ENCODE peak calls at places on chromosomes 12 and 14, in four cellular contexts. Q is HepG2, L is H1, D is K562. O is an unnamed sample.

GRCh38 chr14:74950795-74951442 is 4.5 kb downstream of the PGF start:
- DNase-seq in Q (peak), L (no peak), D (no peak), O (no peak)

GRCh38 chr12:130847097-130847496 is 8.0 kb upstream of the STX2 start:
- DNase-seq in Q (no peak), L (no peak), D (no peak), O (no peak)

GRCh38 chr14:69666698-69667211 is 55.4 kb downstream of the SUSD6 start:
- DNase-seq in Q (no peak), L (no peak), D (peak), O (peak)

GRCh38 chr14:61925043-61925442 is 162.8 kb downstream of the SNAPC1 start:
- DNase-seq in Q (peak), L (no peak), D (no peak), O (peak)

GRCh38 chr14:102028733-102029132 is 58.1 kb downstream of the HSP90AA1 start:
- DNase-seq in Q (no peak), L (no peak), D (no peak), O (no peak)

GRCh38 chr14:101721111-101721510 is 40.4 kb upstream of the PPP2R5C start:
- DNase-seq in Q (no peak), L (no peak), D (no peak), O (no peak)

GRCh38 chr12:20272801-20273200 is 95.5 kb upstream of the PDE3A start:
- DNase-seq in Q (no peak), L (no peak), D (no peak), O (no peak)

GRCh38 chr14:100577321-100577985 is 9.8 kb downstream of the BEGAIN start:
- DNase-seq in Q (no peak), L (no peak), D (no peak), O (no peak)

GRCh38 chr12:69157023-69157655 is 82.2 kb upstream of the CPSF6 start:
- DNase-seq in Q (peak), L (peak), D (peak), O (peak)

GRCh38 chr14:89767861-89768268 is 186.7 kb downstream of the EFCAB11 start:
- DNase-seq in Q (peak), L (no peak), D (no peak), O (no peak)

GRCh38 chr14:37270629-37271028 is 72.9 kb downstream of the MIPOL1 start:
- DNase-seq in Q (peak), L (no peak), D (no peak), O (no peak)

GRCh38 chr12:31037921-31038320 is 35.7 kb upstream of the DDX11 start:
- DNase-seq in Q (no peak), L (no peak), D (no peak), O (no peak)

GRCh38 chr14:69012251-69012953 is 33.3 kb upstream of the ACTN1 start:
- DNase-seq in Q (no peak), L (no peak), D (no peak), O (no peak)

GRCh38 chr14:50943943-50944646 is at the start of gene PYGL:
- DNase-seq in Q (peak), L (no peak), D (peak), O (peak)

GRCh38 chr12:7144414-7145120 is 14.4 kb downstream of the CLSTN3 start:
- DNase-seq in Q (no peak), L (no peak), D (peak), O (peak)

GRCh38 chr12:115956674-115957073 is 320.8 kb downstream of the MED13L start:
- DNase-seq in Q (no peak), L (no peak), D (no peak), O (no peak)

GRCh38 chr12:52494518-52494917 is 1.5 kb upstream of the KRT6A start:
- DNase-seq in Q (no peak), L (no peak), D (no peak), O (no peak)

GRCh38 chr12:68924546-68924945 is 8.4 kb downstream of the CPM start:
- DNase-seq in Q (no peak), L (no peak), D (no peak), O (no peak)

GRCh38 chr14:54893151-54893760 is 9.4 kb downstream of the GCH1 start:
- DNase-seq in Q (peak), L (no peak), D (peak), O (peak)

GRCh38 chr14:69535230-69535848 is 39.3 kb downstream of the CCDC177 start:
- DNase-seq in Q (peak), L (no peak), D (peak), O (peak)

GRCh38 chr12:75862692-75863471 is 168.7 kb downstream of the PHLDA1 start:
- DNase-seq in Q (peak), L (no peak), D (no peak), O (peak)

GRCh38 chr14:61229475-61229888 is 51.7 kb downstream of the TMEM30B start:
- DNase-seq in Q (peak), L (no peak), D (no peak), O (no peak)

GRCh38 chr14:32012062-32012461 is 65.0 kb upstream of the ARHGAP5 start:
- DNase-seq in Q (no peak), L (no peak), D (no peak), O (no peak)

GRCh38 chr12:58378038-58378437 is 436.7 kb downstream of the ATP23 start:
- DNase-seq in Q (no peak), L (no peak), D (no peak), O (no peak)

GRCh38 chr12:47021298-47021697 is 58.1 kb upstream of the PCED1B start:
- DNase-seq in Q (peak), L (no peak), D (peak), O (peak)

GRCh38 chr12:43957732-43958131 is 121.9 kb downstream of the TMEM117 start:
- DNase-seq in Q (peak), L (no peak), D (peak), O (peak)

GRCh38 chr12:124524231-124524925 is 43.0 kb downstream of the NCOR2 start:
- DNase-seq in Q (no peak), L (no peak), D (no peak), O (no peak)

GRCh38 chr12:116420476-116420875 is 138.7 kb upstream of the MAP1LC3B2 start:
- DNase-seq in Q (no peak), L (no peak), D (no peak), O (no peak)

GRCh38 chr12:15216036-15216889 is 5.0 kb downstream of the RERG start:
- DNase-seq in Q (no peak), L (no peak), D (no peak), O (peak)

GRCh38 chr12:49010092-49010668 is 8.4 kb downstream of the PRKAG1 start:
- DNase-seq in Q (no peak), L (no peak), D (no peak), O (no peak)

GRCh38 chr14:65334765-65335411 is 77.6 kb upstream of the FUT8 start:
- DNase-seq in Q (no peak), L (peak), D (no peak), O (no peak)

GRCh38 chr14:91899213-91899612 is 31.9 kb upstream of the TC2N start:
- DNase-seq in Q (no peak), L (no peak), D (no peak), O (no peak)

GRCh38 chr14:51328089-51328941 is 88.3 kb downstream of the TMX1 start:
- DNase-seq in Q (no peak), L (no peak), D (no peak), O (no peak)

GRCh38 chr12:98259667-98260066 is 255.7 kb upstream of the TMPO start:
- DNase-seq in Q (no peak), L (no peak), D (no peak), O (no peak)

GRCh38 chr12:113056631-113057488 is at the start of gene DTX1:
- DNase-seq in Q (no peak), L (no peak), D (no peak), O (no peak)

GRCh38 chr14:32010561-32011188 is 66.4 kb upstream of the ARHGAP5 start:
- DNase-seq in Q (peak), L (no peak), D (peak), O (peak)

GRCh38 chr14:58663494-58664111 is 25.8 kb downstream of the DACT1 start:
- DNase-seq in Q (no peak), L (peak), D (no peak), O (no peak)

GRCh38 chr14:58659846-58660245 is 22.1 kb downstream of the DACT1 start:
- DNase-seq in Q (no peak), L (no peak), D (no peak), O (no peak)

GRCh38 chr14:58662028-58662427 is 24.3 kb downstream of the DACT1 start:
- DNase-seq in Q (no peak), L (no peak), D (no peak), O (no peak)

GRCh38 chr14:58662759-58663158 is 25.0 kb downstream of the DACT1 start:
- DNase-seq in Q (no peak), L (no peak), D (no peak), O (no peak)

DNA sequence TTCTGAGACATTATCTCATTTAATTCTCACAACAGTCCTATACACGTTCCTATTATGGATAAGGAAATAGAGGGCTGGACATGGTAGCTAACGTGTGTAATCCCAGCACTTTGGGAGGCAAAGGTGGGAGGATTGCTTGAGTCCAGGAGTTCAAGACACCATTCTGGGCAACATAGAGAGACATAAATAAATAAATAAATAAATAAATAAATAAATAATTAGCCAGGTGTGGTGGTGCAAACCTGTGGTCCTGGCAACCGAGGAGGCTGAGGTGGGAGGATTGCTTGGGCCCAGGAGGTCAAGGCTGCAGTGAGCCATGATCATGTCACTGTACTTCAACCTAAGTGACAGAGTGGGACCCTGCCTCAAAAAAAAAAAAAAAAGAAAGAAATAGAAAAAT is 22.6 kb downstream of the DACT1 start:
- DNase-seq in Q (no peak), L (no peak), D (no peak), O (no peak)
- TF ChIP-seq RNF2 in Q (no peak), L (no peak), D (no peak), O (no peak)

GRCh38 chr12:80794506-80794905 is 77.8 kb downstream of the MYF5 start:
- DNase-seq in Q (no peak), L (no peak), D (no peak), O (no peak)
- TF ChIP-seq RFX5 in Q (no peak), L (no peak), D (no peak), O (no peak)

DNA sequence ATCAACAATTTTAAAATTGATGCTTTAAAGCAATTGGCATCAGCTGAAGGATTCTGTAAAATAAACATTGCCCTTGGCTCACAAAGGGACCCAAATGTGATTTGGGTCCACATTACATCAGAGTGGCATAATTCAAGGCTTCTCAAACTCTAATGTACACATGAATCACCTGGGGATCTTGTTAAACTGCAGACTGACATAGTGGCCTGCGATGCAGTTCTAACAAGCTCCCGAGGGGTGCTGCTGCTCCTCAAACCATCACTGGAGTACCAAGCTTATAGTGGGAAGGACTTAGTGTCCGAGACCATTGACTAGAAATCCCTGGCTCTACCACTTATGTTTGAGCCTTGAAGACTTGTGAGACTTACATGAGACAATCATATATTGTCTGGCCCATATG is 31.8 kb upstream of the DNM1L start:
- DNase-seq in Q (no peak), L (no peak), D (no peak), O (no peak)
- TF ChIP-seq RNF2 in Q (no peak), L (no peak), D (no peak), O (no peak)

DNA sequence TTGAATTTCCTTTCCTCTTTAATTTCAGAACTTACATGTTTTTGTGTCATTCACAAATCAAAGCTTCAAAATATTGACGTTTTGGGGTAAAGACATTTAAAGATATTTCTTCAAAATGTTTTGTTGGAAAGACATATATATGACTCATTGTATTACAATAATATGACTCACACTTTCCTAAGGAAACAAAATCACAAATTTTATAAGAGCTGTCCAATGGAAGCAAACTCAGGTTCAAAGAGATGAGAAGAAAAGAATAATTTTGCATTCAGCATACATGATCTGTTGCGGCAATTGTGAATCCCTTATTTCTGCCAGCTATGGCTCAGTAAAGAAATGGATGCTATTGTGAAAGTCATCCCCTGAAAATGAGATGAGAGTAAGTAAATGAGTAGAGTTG is 82.7 kb downstream of the GRIP1 start:
- DNase-seq in Q (no peak), L (no peak), D (no peak), O (no peak)
- TF ChIP-seq RFX5 in Q (no peak), L (no peak), D (no peak), O (no peak)

GRCh38 chr12:108607981-108608600 is 10.2 kb upstream of the TMEM119 start:
- DNase-seq in Q (no peak), L (no peak), D (no peak), O (no peak)
- TF ChIP-seq RNF2 in Q (no peak), L (no peak), D (no peak), O (no peak)

GRCh38 chr12:53737951-53738833 is 10.9 kb upstream of the CALCOCO1 start:
- DNase-seq in Q (no peak), L (no peak), D (peak), O (no peak)
- TF ChIP-seq RFX5 in Q (no peak), L (no peak), D (no peak), O (no peak)

DNA sequence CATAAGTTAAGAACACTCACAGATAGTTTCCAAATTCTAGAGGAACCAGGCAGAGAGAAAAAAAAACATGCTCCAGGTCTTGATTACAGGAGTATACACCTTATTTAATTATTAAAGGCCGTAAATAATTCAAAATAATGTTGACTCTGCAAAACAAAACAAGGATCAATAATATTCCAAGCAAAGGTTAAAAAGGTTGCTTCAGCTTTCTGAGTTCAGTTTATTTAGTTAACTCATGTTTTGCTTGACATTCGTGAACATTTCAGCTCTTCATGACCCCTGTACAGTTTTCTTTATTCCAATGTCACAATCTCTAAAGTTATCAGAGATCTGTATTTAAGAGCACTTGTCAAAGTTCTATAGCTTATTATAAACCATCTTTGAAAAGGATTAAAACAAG is 19.6 kb downstream of the KLRF2 start:
- DNase-seq in Q (no peak), L (no peak), D (no peak), O (no peak)
- TF ChIP-seq RNF2 in Q (no peak), L (no peak), D (no peak), O (no peak)

DNA sequence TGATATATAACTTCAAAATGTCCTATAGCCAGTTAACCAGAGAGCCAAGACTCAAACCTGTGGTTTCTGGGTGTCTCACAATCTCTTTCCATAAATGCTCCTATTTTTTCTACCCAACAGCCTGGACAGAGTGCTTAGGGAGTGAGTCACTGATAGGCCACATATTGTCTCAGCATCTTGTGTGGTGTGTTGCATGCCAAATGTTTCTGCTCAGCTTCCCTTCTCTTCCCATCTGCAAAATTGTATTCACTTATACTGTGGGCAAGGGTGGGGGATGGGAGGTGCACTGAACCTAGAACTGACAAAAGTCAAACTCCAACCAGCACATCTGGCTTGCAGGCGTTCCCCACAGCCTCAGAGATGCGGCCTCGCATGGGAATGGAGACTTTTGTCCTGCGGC is 123.3 kb downstream of the KCNA5 start:
- DNase-seq in Q (no peak), L (no peak), D (no peak), O (no peak)
- TF ChIP-seq RFX5 in Q (no peak), L (no peak), D (no peak), O (no peak)

DNA sequence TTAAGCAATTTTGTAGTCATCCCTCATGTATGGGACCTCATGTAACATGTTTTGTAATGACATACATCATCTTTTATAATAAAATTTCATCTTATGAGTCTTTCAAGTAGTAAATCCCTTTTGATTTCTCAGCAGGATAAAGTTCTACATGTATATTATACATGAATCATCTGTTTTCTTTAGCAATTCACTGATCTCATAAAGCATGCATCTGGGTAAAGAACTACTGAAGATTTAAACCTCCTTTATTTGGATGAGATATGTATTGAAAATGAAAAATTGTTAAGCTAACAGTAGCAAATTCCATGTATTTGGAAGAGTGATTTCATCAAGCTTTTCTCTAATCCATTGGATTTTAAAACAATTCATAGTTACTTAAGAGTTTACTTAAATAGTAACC is 126.9 kb downstream of the KITLG start:
- DNase-seq in Q (no peak), L (no peak), D (no peak), O (no peak)
- TF ChIP-seq RNF2 in Q (no peak), L (no peak), D (no peak), O (no peak)